ENCODE peak calls at places on chromosome 10, in eight cellular contexts. E is AG08395, F is GM04503, C is NCI-H146, P is heart left ventricle, Q is EH, V is EL, K is LHCN-M2. L is an unnamed sample.
A peak's percentile ranks its signal among the peaks of the same experiment; 100 is the strongest.

GRCh38 chr10:86727992-86728559 is 28.3 kb upstream of the BMPR1A start:
- DNase-seq in E (no peak), F (no peak), C (no peak), P (no peak), Q (no peak), V (no peak), K (no peak), L (no peak)

GRCh38 chr10:118017850-118018249 is 28.9 kb downstream of the RAB11FIP2 start:
- DNase-seq in E (no peak), F (no peak), C (no peak), P (no peak), Q (no peak), V (no peak), K (no peak), L (peak; percentile 62)

GRCh38 chr10:100485841-100486495 is 23.2 kb downstream of the WNT8B start:
- DNase-seq in E (no peak), F (no peak), C (no peak), P (no peak), Q (no peak), V (no peak), K (no peak), L (no peak)

GRCh38 chr10:19762026-19762425 is 54.2 kb upstream of the PLXDC2 start:
- DNase-seq in E (no peak), F (no peak), C (no peak), P (no peak), Q (no peak), V (no peak), K (peak; percentile 54), L (no peak)

GRCh38 chr10:95782274-95782830 is 26.4 kb downstream of the ENTPD1 start:
- DNase-seq in E (no peak), F (no peak), C (no peak), P (no peak), Q (peak; percentile 45), V (no peak), K (no peak), L (no peak)

GRCh38 chr10:33163941-33164824 is 170.3 kb downstream of the NRP1 start:
- DNase-seq in E (peak; percentile 60), F (no peak), C (no peak), P (no peak), Q (peak; percentile 68), V (peak; percentile 65), K (peak; percentile 48), L (no peak)

GRCh38 chr10:55233505-55233904 is 432.5 kb upstream of the PCDH15 start:
- DNase-seq in E (no peak), F (no peak), C (no peak), P (no peak), Q (no peak), V (no peak), K (no peak), L (no peak)

GRCh38 chr10:127889605-127890195 is 3.0 kb downstream of the CLRN3 start:
- DNase-seq in E (peak; percentile 75), F (peak; percentile 45), C (no peak), P (no peak), Q (no peak), V (peak; percentile 56), K (peak; percentile 82), L (no peak)

GRCh38 chr10:131636841-131637724 is 263.7 kb upstream of the PPP2R2D start:
- DNase-seq in E (no peak), F (no peak), C (no peak), P (no peak), Q (no peak), V (no peak), K (no peak), L (no peak)

GRCh38 chr10:29486466-29486865 is 148.3 kb downstream of the SVIL start:
- DNase-seq in E (no peak), F (no peak), C (no peak), P (no peak), Q (no peak), V (no peak), K (no peak), L (no peak)

GRCh38 chr10:57593983-57594573 is 673.6 kb downstream of the IPMK start:
- DNase-seq in E (no peak), F (no peak), C (no peak), P (no peak), Q (no peak), V (no peak), K (no peak), L (no peak)